ENCODE peak calls at places on chromosomes 5 and 9, in nine cellular contexts. K is IMR-90, T is BE2C, F is astrocyte, V is MG63, Z is body of pancreas, M is HCT116, G is OCI-LY7, L is PC-3. D is an unnamed sample. For H3K9me3, the result is how much of the 10 kb centered on the place peaks cover.

GRCh38 chr5:173615884-173616576 is 420 bp downstream of the BOD1 start:
- DNase-seq in K (peak), M (peak), Z (peak), V (peak), G (peak), L (peak), F (peak), T (peak), D (peak)

GRCh38 chr9:89600831-89601230 is 4.0 kb upstream of the GADD45G start:
- DNase-seq in G (no peak), K (no peak), F (no peak), Z (no peak), T (no peak), V (no peak), M (no peak), L (no peak), D (no peak)

GRCh38 chr9:34988218-34989055 is 1.1 kb upstream of the DNAJB5 start:
- DNase-seq in G (no peak), L (no peak), F (no peak), K (no peak), Z (no peak), V (no peak), T (peak), M (no peak), D (peak)

GRCh38 chr5:133316346-133317343 is 264.8 kb downstream of the HSPA4 start:
- DNase-seq in K (no peak), M (peak), L (peak), Z (no peak), T (peak), F (no peak), V (peak), G (peak), D (no peak)

GRCh38 chr5:149857499-149857898 is 87.1 kb downstream of the PDE6A start:
- DNase-seq in K (no peak), T (peak), G (no peak), L (peak), M (no peak), V (peak), Z (peak), F (no peak), D (peak)

GRCh38 chr9:123268240-123268949 is at the start of gene STRBP:
- DNase-seq in T (peak), K (peak), L (peak), M (peak), Z (peak), V (peak), F (peak), G (peak), D (peak)

GRCh38 chr9:114387678-114388431 is at the start of gene AKNA:
- DNase-seq in G (peak), K (peak), L (no peak), M (no peak), T (no peak), F (peak), V (no peak), Z (peak), D (peak)

GRCh38 chr9:37990404-37991015 is 78.5 kb downstream of the SHB start:
- DNase-seq in F (no peak), Z (no peak), G (no peak), T (no peak), K (no peak), L (no peak), M (no peak), V (no peak), D (no peak)

GRCh38 chr5:157544623-157544989 is 31.0 kb downstream of the ADAM19 start:
- DNase-seq in T (no peak), V (no peak), K (no peak), G (no peak), Z (no peak), M (no peak), L (no peak), F (no peak), D (no peak)

GRCh38 chr5:150485770-150486401 is 22.0 kb upstream of the NDST1 start:
- DNase-seq in T (peak), G (peak), V (peak), M (no peak), F (no peak), K (peak), Z (peak), L (peak), D (peak)

GRCh38 chr9:38036359-38037084 is 32.5 kb downstream of the SHB start:
- DNase-seq in G (no peak), Z (no peak), K (peak), V (peak), M (no peak), T (no peak), L (no peak), F (peak), D (no peak)

GRCh38 chr5:17732351-17732923 is 98.2 kb downstream of the TAF11L14 start:
- DNase-seq in L (no peak), F (no peak), M (no peak), K (no peak), Z (no peak), G (no peak), V (no peak), T (no peak), D (no peak)

GRCh38 chr5:17738461-17738860 is 104.2 kb downstream of the TAF11L14 start:
- DNase-seq in T (no peak), K (no peak), V (no peak), Z (no peak), M (no peak), G (no peak), L (no peak), F (no peak), D (no peak)

GRCh38 chr5:17735771-17736170 is 101.5 kb downstream of the TAF11L14 start:
- DNase-seq in V (no peak), M (no peak), Z (no peak), K (no peak), L (no peak), G (no peak), F (no peak), T (no peak), D (no peak)

DNA sequence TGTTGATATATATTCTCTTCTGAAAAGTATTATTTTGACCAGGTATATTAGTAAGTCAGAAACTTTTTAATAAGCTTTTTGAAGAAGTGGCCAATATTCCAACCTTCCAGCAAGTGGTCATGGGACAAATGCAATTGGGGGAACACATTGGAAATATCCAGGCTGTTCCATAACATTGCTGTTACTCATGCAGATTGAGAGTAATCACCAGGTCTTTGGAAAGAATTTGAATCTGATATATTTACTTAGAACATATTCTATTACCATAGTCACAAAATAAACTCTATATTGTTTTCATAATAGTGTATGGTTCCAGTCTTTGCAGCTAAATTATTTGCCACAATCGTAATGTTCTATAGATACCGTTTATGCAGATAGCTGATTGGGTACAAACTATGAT is 102.8 kb downstream of the TAF11L14 start:
- DNase-seq in K (peak), F (no peak), L (peak), M (no peak), Z (no peak), G (no peak), T (no peak), V (no peak), D (no peak)
- H3K9me3 ChIP-seq in K (under half), F (under half), L (under half), M (under half), Z (under half), G (under half), T (under half), V (under half), D (under half)

DNA sequence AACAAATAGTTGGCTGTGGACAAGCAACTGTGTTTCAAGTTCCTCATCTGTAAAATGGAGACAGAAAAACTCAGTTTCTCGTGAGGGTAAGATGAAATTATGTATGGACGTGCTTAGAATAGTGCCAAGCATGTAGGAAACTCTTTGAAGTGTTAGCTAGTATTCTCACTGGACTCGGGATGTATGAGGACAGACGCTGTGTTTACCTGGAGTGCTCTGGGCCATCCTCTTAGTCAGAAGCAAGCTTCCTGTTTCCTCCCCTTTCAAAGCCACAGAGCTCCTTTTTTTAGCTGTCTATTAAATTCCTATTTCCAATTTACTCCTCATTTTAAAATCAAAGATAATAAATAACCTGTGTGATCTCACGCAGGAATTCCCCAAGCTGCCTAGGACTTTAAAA is 23.8 kb upstream of the IQGAP2 start:
- DNase-seq in V (no peak), F (no peak), Z (no peak), K (no peak), T (no peak), G (no peak), M (no peak), L (peak), D (no peak)
- H3K4me3 ChIP-seq in V (no peak), F (no peak), Z (no peak), K (no peak), T (no peak), G (no peak), M (no peak), L (no peak), D (no peak)

GRCh38 chr5:136776022-136776927 is 410.9 kb upstream of the TRPC7 start:
- DNase-seq in T (no peak), K (peak), G (no peak), V (no peak), M (no peak), F (peak), L (peak), Z (no peak), D (no peak)

GRCh38 chr5:136780518-136780917 is 415.2 kb upstream of the TRPC7 start:
- DNase-seq in T (no peak), Z (no peak), L (peak), M (no peak), G (no peak), F (no peak), V (no peak), K (no peak), D (no peak)

DNA sequence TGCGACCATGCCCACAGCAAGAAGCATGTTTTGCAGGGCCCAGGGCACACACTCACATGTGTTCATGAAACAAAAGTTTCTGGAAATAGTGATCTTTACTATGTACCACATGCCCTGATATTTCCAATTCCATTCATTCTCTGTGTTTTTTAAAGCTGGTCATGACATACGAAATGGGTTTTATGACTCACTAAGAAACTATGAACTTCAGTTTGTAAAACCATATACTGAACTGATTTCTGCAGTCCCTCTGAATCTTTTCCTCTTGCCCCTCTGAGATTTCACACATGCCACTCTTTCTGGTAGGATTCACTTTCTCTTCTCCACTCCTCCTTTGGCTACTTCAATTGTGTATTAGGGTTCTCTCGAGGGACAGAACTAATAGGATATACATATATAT is 416.1 kb upstream of the TRPC7 start:
- DNase-seq in T (no peak), V (no peak), L (peak), M (no peak), Z (no peak), G (no peak), K (peak), F (peak), D (no peak)
- H3K9me3 ChIP-seq in T (under half), V (under half), L (under half), M (under half), Z (under half), G (under half), K (under half), F (under half), D (under half)

GRCh38 chr5:177507165-177507564 is 2.5 kb downstream of the DOK3 start:
- DNase-seq in F (no peak), G (peak), K (no peak), Z (no peak), V (no peak), L (peak), T (no peak), M (no peak), D (no peak)
- H3K4me3 ChIP-seq in F (no peak), G (peak), K (no peak), Z (no peak), V (no peak), L (no peak), T (no peak), M (no peak), D (no peak)

GRCh38 chr5:76393035-76393680 is 9.9 kb upstream of the IQGAP2 start:
- DNase-seq in T (no peak), F (no peak), G (no peak), V (no peak), K (no peak), Z (no peak), L (no peak), M (no peak), D (no peak)
- H3K9me3 ChIP-seq in T (under half), F (under half), G (under half), V (under half), K (under half), Z (under half), L (under half), M (under half), D (under half)

GRCh38 chr5:175873090-175873454 is 1.7 kb downstream of the CPLX2 start:
- DNase-seq in G (no peak), Z (no peak), F (no peak), K (no peak), T (peak), M (no peak), L (no peak), V (peak), D (no peak)
- H3K4me3 ChIP-seq in G (no peak), Z (no peak), F (no peak), K (no peak), T (peak), M (no peak), L (no peak), V (no peak), D (no peak)

D was measured in SJCRH30.